ENCODE peak calls at places on chromosomes 16 and 17, in seven cellular contexts. K is lower lobe of right lung, E is right cardiac atrium, I is cardiac muscle cell, Z is right lobe of liver, Y is body of pancreas, X is suprapubic skin. G is an unnamed sample.

GRCh38 chr17:64109400-64109799 is 20.5 kb downstream of the ERN1 start:
- DNase-seq in Z (no peak), X (no peak), Y (no peak), K (no peak), E (no peak), I (no peak), G (no peak)

GRCh38 chr17:57604771-57605733 is 140.0 kb downstream of the CCDC182 start:
- DNase-seq in Z (no peak), X (no peak), K (no peak), Y (peak; percentile 55), I (peak; percentile 74), E (peak; percentile 78), G (peak; percentile 55)

GRCh38 chr17:74780443-74781238 is 4.5 kb upstream of the NAT9 start:
- DNase-seq in Y (no peak), I (no peak), Z (no peak), K (no peak), X (no peak), E (no peak), G (no peak)

GRCh38 chr17:64747938-64748540 is 85.9 kb upstream of the SMURF2 start:
- DNase-seq in I (no peak), E (no peak), Z (no peak), X (no peak), Y (no peak), K (no peak), G (no peak)

GRCh38 chr16:56576585-56577299 is 11.9 kb downstream of the MT4 start:
- DNase-seq in E (peak; percentile 87), X (peak; percentile 86), K (peak; percentile 85), I (peak; percentile 49), Y (peak; percentile 90), Z (peak; percentile 71), G (peak; percentile 89)

GRCh38 chr16:69494993-69495392 is 70.6 kb downstream of the CYB5B start:
- DNase-seq in Y (no peak), K (no peak), X (no peak), I (peak; percentile 2), E (no peak), Z (no peak), G (no peak)

GRCh38 chr16:50121278-50121677 is 31.8 kb upstream of the TENT4B start:
- DNase-seq in I (no peak), X (no peak), Z (no peak), Y (no peak), E (no peak), K (no peak), G (no peak)

GRCh38 chr16:72989203-72989991 is 58.5 kb downstream of the ZFHX3 start:
- DNase-seq in X (no peak), E (no peak), I (no peak), Z (no peak), Y (peak; percentile 47), K (no peak), G (no peak)

GRCh38 chr16:772959-773358 is 12.4 kb downstream of the MSLN start:
- DNase-seq in I (no peak), E (no peak), K (no peak), X (no peak), Y (no peak), Z (no peak), G (no peak)

GRCh38 chr16:56372938-56373337 is 52.4 kb downstream of the AMFR start:
- DNase-seq in E (no peak), I (no peak), K (no peak), Y (no peak), X (no peak), Z (no peak), G (no peak)

GRCh38 chr17:27577124-27577761 is 53.7 kb upstream of the LGALS9 start:
- DNase-seq in K (no peak), Y (peak; percentile 70), I (peak; percentile 66), Z (no peak), E (peak; percentile 75), X (no peak), G (no peak)

GRCh38 chr16:4064950-4065352 is 51.3 kb downstream of the ADCY9 start:
- DNase-seq in K (no peak), Z (no peak), I (no peak), X (no peak), Y (no peak), E (no peak), G (no peak)

GRCh38 chr16:58011652-58012051 is 10.4 kb downstream of the USB1 start:
- DNase-seq in Z (no peak), K (no peak), E (no peak), Y (no peak), I (no peak), X (no peak), G (no peak)

GRCh38 chr16:89388536-89388935 is 101.8 kb downstream of the ANKRD11 start:
- DNase-seq in E (peak; percentile 33), Y (no peak), X (no peak), K (no peak), Z (no peak), I (no peak), G (no peak)

GRCh38 chr17:81169870-81170309 is 3.9 kb upstream of the AATK start:
- DNase-seq in Y (no peak), Z (no peak), I (no peak), E (no peak), X (no peak), K (no peak), G (no peak)

GRCh38 chr16:24309222-24309905 is 53.2 kb downstream of the CACNG3 start:
- DNase-seq in K (no peak), E (no peak), X (no peak), I (no peak), Y (peak; percentile 66), Z (peak; percentile 27), G (no peak)

GRCh38 chr17:41444186-41444585 is 3.4 kb upstream of the KRT38 start:
- DNase-seq in E (no peak), Z (no peak), Y (no peak), K (no peak), I (no peak), X (no peak), G (no peak)

GRCh38 chr16:6066601-6067000 is 969.0 kb upstream of the EEF2KMT start:
- DNase-seq in Y (no peak), X (no peak), K (no peak), Z (no peak), E (no peak), I (no peak), G (no peak)

DNA sequence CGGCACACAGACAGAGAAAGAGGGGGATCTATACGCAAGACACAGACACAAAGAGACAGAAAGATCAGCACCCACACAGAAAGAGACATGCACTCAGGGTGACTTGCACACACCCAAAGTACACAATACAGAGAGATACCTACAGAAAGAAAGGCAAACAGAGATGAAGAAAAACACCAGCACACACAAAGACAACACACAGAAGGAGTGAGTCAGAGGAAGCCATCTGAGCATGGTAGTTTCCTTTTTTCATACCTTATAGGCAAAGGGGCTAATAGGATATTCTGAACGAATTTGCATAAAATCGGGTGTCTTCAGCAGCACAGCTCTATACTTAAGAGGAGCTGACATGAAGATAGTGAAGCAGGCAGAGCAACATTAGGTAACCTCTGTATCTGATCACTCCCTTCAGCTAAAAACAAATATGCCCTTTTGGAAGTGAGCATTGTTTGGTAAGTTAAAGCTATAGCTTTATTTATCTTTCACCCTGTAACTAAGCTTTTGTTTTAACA is 198.6 kb downstream of the AATF start:
- DNase-seq in K (no peak), I (no peak), Y (no peak), Z (no peak), X (no peak), E (no peak), G (peak; percentile 5)
- H3K4me3 ChIP-seq in K (no peak overlapping the region), I (no peak overlapping the region), Y (no peak overlapping the region), Z (peak overlapping the region; percentile 34), X (no peak overlapping the region), E (no peak overlapping the region), G (no peak overlapping the region)

GRCh38 chr17:46770439-46770817 is 48.1 kb downstream of the WNT3 start:
- DNase-seq in Y (no peak), I (no peak), E (no peak), Z (no peak), K (no peak), X (peak; percentile 61), G (no peak)
- H3K27ac ChIP-seq in Y (no peak overlapping the region), I (no peak overlapping the region), E (no peak overlapping the region), Z (no peak overlapping the region), K (no peak overlapping the region), X (no peak overlapping the region), G (no peak overlapping the region)

GRCh38 chr17:78135858-78136500 is 5.4 kb downstream of the TMC8 start:
- DNase-seq in I (no peak), K (no peak), Z (no peak), Y (no peak), X (no peak), E (no peak), G (no peak)

GRCh38 chr17:78141437-78142112 is 4.6 kb upstream of the C17orf99 start:
- DNase-seq in E (no peak), X (no peak), K (no peak), I (no peak), Z (no peak), Y (no peak), G (no peak)

GRCh38 chr17:78137392-78138203 is 7.0 kb downstream of the TMC8 start:
- DNase-seq in K (no peak), X (no peak), E (peak; percentile 60), Z (no peak), I (no peak), Y (no peak), G (no peak)

GRCh38 chr17:78140169-78141051 is 5.8 kb upstream of the C17orf99 start:
- DNase-seq in I (peak; percentile 90), E (peak; percentile 97), K (peak; percentile 99), X (peak; percentile 97), Z (peak; percentile 95), Y (peak; percentile 88), G (peak; percentile 88)

DNA sequence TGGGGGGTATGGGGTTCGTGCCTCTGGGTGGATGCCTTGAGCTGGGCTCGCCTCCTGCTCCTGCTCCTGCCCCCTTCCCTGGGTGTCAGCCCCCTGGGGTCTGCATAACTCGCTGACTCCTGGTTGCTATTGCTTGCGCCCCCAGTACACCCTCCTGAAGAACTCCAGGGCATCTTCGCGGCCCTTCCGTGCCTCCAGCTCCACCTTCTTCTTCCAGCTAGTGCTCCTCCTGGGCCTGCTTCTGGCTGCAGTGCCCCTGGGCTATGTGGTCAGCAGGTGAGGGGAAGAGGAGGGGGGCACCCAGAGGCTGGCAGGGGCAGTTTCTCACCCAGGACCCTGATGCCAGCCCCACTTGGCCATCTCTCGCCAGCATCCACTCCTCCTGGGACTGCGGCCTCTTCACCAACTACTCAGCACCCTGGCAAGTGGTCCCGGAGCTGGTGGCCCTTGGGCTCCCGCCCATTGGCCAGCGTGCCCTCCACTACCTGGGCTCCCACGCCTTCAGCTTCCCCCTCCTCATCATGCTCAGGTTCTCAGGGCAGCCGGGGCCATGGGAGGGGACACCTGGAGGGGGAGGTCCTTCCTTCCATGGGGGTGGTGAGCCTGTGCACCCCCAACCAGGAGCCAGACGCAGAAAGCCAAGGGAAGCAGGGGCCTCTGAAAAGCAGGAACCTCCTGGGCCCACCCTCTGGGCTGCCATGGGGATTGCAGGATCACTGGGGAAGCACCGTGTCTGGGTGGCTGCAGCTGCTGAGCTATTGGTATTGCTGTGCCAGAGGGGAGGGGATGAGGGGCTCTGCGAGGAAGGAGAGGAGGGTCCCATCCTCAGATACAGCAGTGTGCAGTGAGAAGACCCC is 7.8 kb upstream of the C17orf99 start:
- DNase-seq in I (no peak), Z (no peak), Y (peak; percentile 10), X (no peak), K (no peak), E (no peak), G (no peak)
- H3K4me1 ChIP-seq in I (peaks cover 3% of the 10 kb centered on the region), Z (peaks cover 11% of the 10 kb centered on the region), Y (peaks cover 31% of the 10 kb centered on the region), X (peaks cover 32% of the 10 kb centered on the region), K (peaks cover 50% of the 10 kb centered on the region), E (no peaks in the 10 kb centered on the region), G (peaks cover 44% of the 10 kb centered on the region)

DNA sequence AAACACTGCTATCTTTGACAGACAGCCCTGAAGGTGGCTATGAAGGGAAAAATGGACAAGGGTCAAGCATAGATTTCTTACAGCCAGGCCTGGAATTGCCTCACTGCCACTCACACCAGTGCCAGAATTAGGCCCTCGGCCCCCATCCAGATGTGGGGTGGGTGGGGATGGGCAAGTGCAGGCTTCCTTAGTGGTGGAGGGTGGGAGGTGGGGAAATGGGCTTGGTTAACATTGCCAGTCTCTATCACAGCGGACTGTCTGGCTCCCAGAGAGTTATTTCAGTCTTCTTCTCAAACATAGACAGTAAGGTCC is 24.9 kb downstream of the B9D1 start:
- DNase-seq in Z (no peak), K (no peak), E (peak; percentile 80), X (no peak), I (no peak), Y (no peak), G (no peak)
- H3K4me3 ChIP-seq in Z (peak overlapping the region; percentile 63), K (no peak overlapping the region), E (no peak overlapping the region), X (no peak overlapping the region), I (no peak overlapping the region), Y (no peak overlapping the region), G (no peak overlapping the region)